ENCODE peak calls at places on chromosome 15, in seven cellular contexts. One of them, this sample, is unnamed.

GRCh38 chr15:97504031-97504430 is 456.5 kb upstream of the ARRDC4 start:
- DNase-seq in amniotic epithelial cell: peak
- DNase-seq in foreskin keratinocyte: peak
- DNase-seq in ELR: peak
- DNase-seq in left ventricle myocardium inferior: no peak
- DNase-seq in NCI-H1436 treated with DMSO at 0.1 percent for 48 hours: no peak
- DNase-seq in SJSA1: no peak
- DNase-seq in this sample: peak

GRCh38 chr15:45362419-45362818 is 15.9 kb downstream of the GATM start:
- DNase-seq in amniotic epithelial cell: no peak
- DNase-seq in foreskin keratinocyte: no peak
- DNase-seq in ELR: no peak
- DNase-seq in left ventricle myocardium inferior: no peak
- DNase-seq in NCI-H1436 treated with DMSO at 0.1 percent for 48 hours: no peak
- DNase-seq in SJSA1: no peak
- DNase-seq in this sample: no peak

GRCh38 chr15:63060699-63061098 is 18.2 kb downstream of the TPM1 start:
- DNase-seq in amniotic epithelial cell: no peak
- DNase-seq in foreskin keratinocyte: no peak
- DNase-seq in ELR: no peak
- DNase-seq in left ventricle myocardium inferior: peak
- DNase-seq in NCI-H1436 treated with DMSO at 0.1 percent for 48 hours: no peak
- DNase-seq in SJSA1: peak
- DNase-seq in this sample: no peak

GRCh38 chr15:83379574-83379973 is 67.6 kb upstream of the SH3GL3 start:
- DNase-seq in amniotic epithelial cell: no peak
- DNase-seq in foreskin keratinocyte: peak
- DNase-seq in ELR: peak
- DNase-seq in left ventricle myocardium inferior: no peak
- DNase-seq in NCI-H1436 treated with DMSO at 0.1 percent for 48 hours: no peak
- DNase-seq in SJSA1: peak
- DNase-seq in this sample: peak

GRCh38 chr15:56919708-56920637 is 1.5 kb downstream of the TCF12 start:
- DNase-seq in amniotic epithelial cell: peak
- DNase-seq in foreskin keratinocyte: peak
- DNase-seq in ELR: peak
- DNase-seq in left ventricle myocardium inferior: peak
- DNase-seq in NCI-H1436 treated with DMSO at 0.1 percent for 48 hours: no peak
- DNase-seq in SJSA1: peak
- DNase-seq in this sample: no peak

GRCh38 chr15:84633311-84634227 is 20.5 kb downstream of the WDR73 start:
- DNase-seq in amniotic epithelial cell: peak
- DNase-seq in foreskin keratinocyte: peak
- DNase-seq in ELR: peak
- DNase-seq in left ventricle myocardium inferior: peak
- DNase-seq in NCI-H1436 treated with DMSO at 0.1 percent for 48 hours: no peak
- DNase-seq in SJSA1: peak
- DNase-seq in this sample: no peak

GRCh38 chr15:94793641-94794040 is 562.3 kb downstream of the MCTP2 start:
- DNase-seq in amniotic epithelial cell: no peak
- DNase-seq in foreskin keratinocyte: peak
- DNase-seq in ELR: peak
- DNase-seq in left ventricle myocardium inferior: no peak
- DNase-seq in NCI-H1436 treated with DMSO at 0.1 percent for 48 hours: no peak
- DNase-seq in SJSA1: no peak
- DNase-seq in this sample: peak

GRCh38 chr15:100733786-100734185 is 131.4 kb downstream of the ASB7 start:
- DNase-seq in amniotic epithelial cell: peak
- DNase-seq in foreskin keratinocyte: peak
- DNase-seq in ELR: peak
- DNase-seq in left ventricle myocardium inferior: no peak
- DNase-seq in NCI-H1436 treated with DMSO at 0.1 percent for 48 hours: no peak
- DNase-seq in SJSA1: peak
- DNase-seq in this sample: no peak

GRCh38 chr15:47870956-47871625 is 153.8 kb downstream of the SEMA6D start:
- DNase-seq in amniotic epithelial cell: peak
- DNase-seq in foreskin keratinocyte: peak
- DNase-seq in ELR: peak
- DNase-seq in left ventricle myocardium inferior: no peak
- DNase-seq in NCI-H1436 treated with DMSO at 0.1 percent for 48 hours: no peak
- DNase-seq in SJSA1: peak
- DNase-seq in this sample: no peak

GRCh38 chr15:101056366-101057334 is 137.5 kb downstream of the LRRK1 start:
- DNase-seq in amniotic epithelial cell: no peak
- DNase-seq in foreskin keratinocyte: no peak
- DNase-seq in ELR: no peak
- DNase-seq in left ventricle myocardium inferior: no peak
- DNase-seq in NCI-H1436 treated with DMSO at 0.1 percent for 48 hours: no peak
- DNase-seq in SJSA1: no peak
- DNase-seq in this sample: no peak

GRCh38 chr15:96337354-96337990 is 7.0 kb downstream of the NR2F2 start:
- DNase-seq in amniotic epithelial cell: no peak
- DNase-seq in foreskin keratinocyte: no peak
- DNase-seq in ELR: peak
- DNase-seq in left ventricle myocardium inferior: no peak
- DNase-seq in NCI-H1436 treated with DMSO at 0.1 percent for 48 hours: no peak
- DNase-seq in SJSA1: peak
- DNase-seq in this sample: no peak

GRCh38 chr15:77695548-77695947 is 62.8 kb upstream of the LINGO1 start:
- DNase-seq in amniotic epithelial cell: no peak
- DNase-seq in foreskin keratinocyte: no peak
- DNase-seq in ELR: no peak
- DNase-seq in left ventricle myocardium inferior: no peak
- DNase-seq in NCI-H1436 treated with DMSO at 0.1 percent for 48 hours: no peak
- DNase-seq in SJSA1: no peak
- DNase-seq in this sample: no peak

GRCh38 chr15:101551696-101552591 is 62.4 kb upstream of the PCSK6 start:
- DNase-seq in amniotic epithelial cell: no peak
- DNase-seq in foreskin keratinocyte: no peak
- DNase-seq in ELR: no peak
- DNase-seq in left ventricle myocardium inferior: no peak
- DNase-seq in NCI-H1436 treated with DMSO at 0.1 percent for 48 hours: no peak
- DNase-seq in SJSA1: no peak
- DNase-seq in this sample: no peak

GRCh38 chr15:101009176-101009575 is 90.0 kb downstream of the LRRK1 start:
- DNase-seq in amniotic epithelial cell: no peak
- DNase-seq in foreskin keratinocyte: no peak
- DNase-seq in ELR: no peak
- DNase-seq in left ventricle myocardium inferior: no peak
- DNase-seq in NCI-H1436 treated with DMSO at 0.1 percent for 48 hours: no peak
- DNase-seq in SJSA1: no peak
- DNase-seq in this sample: no peak

GRCh38 chr15:31262901-31263671 is 63.5 kb upstream of the KLF13 start:
- DNase-seq in amniotic epithelial cell: peak
- DNase-seq in foreskin keratinocyte: peak
- DNase-seq in ELR: no peak
- DNase-seq in left ventricle myocardium inferior: peak
- DNase-seq in NCI-H1436 treated with DMSO at 0.1 percent for 48 hours: no peak
- DNase-seq in SJSA1: no peak
- DNase-seq in this sample: no peak

GRCh38 chr15:93063292-93063671 is 25.7 kb downstream of the RGMA start:
- DNase-seq in amniotic epithelial cell: no peak
- DNase-seq in foreskin keratinocyte: peak
- DNase-seq in ELR: no peak
- DNase-seq in left ventricle myocardium inferior: no peak
- DNase-seq in NCI-H1436 treated with DMSO at 0.1 percent for 48 hours: no peak
- DNase-seq in SJSA1: no peak
- DNase-seq in this sample: peak

GRCh38 chr15:60634815-60635214 is 155.9 kb upstream of the ICE2 start:
- DNase-seq in amniotic epithelial cell: no peak
- DNase-seq in foreskin keratinocyte: no peak
- DNase-seq in ELR: no peak
- DNase-seq in left ventricle myocardium inferior: no peak
- DNase-seq in NCI-H1436 treated with DMSO at 0.1 percent for 48 hours: no peak
- DNase-seq in SJSA1: no peak
- DNase-seq in this sample: no peak

GRCh38 chr15:43896543-43896942 is 69.7 kb downstream of the WDR76 start:
- DNase-seq in amniotic epithelial cell: no peak
- DNase-seq in foreskin keratinocyte: no peak
- DNase-seq in ELR: no peak
- DNase-seq in left ventricle myocardium inferior: no peak
- DNase-seq in NCI-H1436 treated with DMSO at 0.1 percent for 48 hours: no peak
- DNase-seq in SJSA1: no peak
- DNase-seq in this sample: no peak

GRCh38 chr15:63560741-63561448 is 36.3 kb upstream of the FBXL22 start:
- DNase-seq in amniotic epithelial cell: peak
- DNase-seq in foreskin keratinocyte: no peak
- DNase-seq in ELR: no peak
- DNase-seq in left ventricle myocardium inferior: no peak
- DNase-seq in NCI-H1436 treated with DMSO at 0.1 percent for 48 hours: no peak
- DNase-seq in SJSA1: no peak
- DNase-seq in this sample: no peak

GRCh38 chr15:29568840-29569532 is 253.3 kb downstream of the TJP1 start:
- DNase-seq in amniotic epithelial cell: peak
- DNase-seq in foreskin keratinocyte: peak
- DNase-seq in ELR: peak
- DNase-seq in left ventricle myocardium inferior: no peak
- DNase-seq in NCI-H1436 treated with DMSO at 0.1 percent for 48 hours: no peak
- DNase-seq in SJSA1: no peak
- DNase-seq in this sample: peak

GRCh38 chr15:27272446-27272845 is 301.5 kb downstream of the GABRG3 start:
- DNase-seq in amniotic epithelial cell: no peak
- DNase-seq in foreskin keratinocyte: no peak
- DNase-seq in ELR: no peak
- DNase-seq in left ventricle myocardium inferior: no peak
- DNase-seq in NCI-H1436 treated with DMSO at 0.1 percent for 48 hours: no peak
- DNase-seq in SJSA1: no peak
- DNase-seq in this sample: no peak

GRCh38 chr15:60480149-60480548 is 1.2 kb upstream of the ICE2 start:
- DNase-seq in amniotic epithelial cell: no peak
- DNase-seq in foreskin keratinocyte: no peak
- DNase-seq in ELR: no peak
- DNase-seq in left ventricle myocardium inferior: no peak
- DNase-seq in NCI-H1436 treated with DMSO at 0.1 percent for 48 hours: no peak
- DNase-seq in SJSA1: no peak
- DNase-seq in this sample: no peak

GRCh38 chr15:83200589-83200988 is 7.0 kb downstream of the HDGFL3 start:
- DNase-seq in amniotic epithelial cell: peak
- DNase-seq in foreskin keratinocyte: no peak
- DNase-seq in ELR: no peak
- DNase-seq in left ventricle myocardium inferior: no peak
- DNase-seq in NCI-H1436 treated with DMSO at 0.1 percent for 48 hours: no peak
- DNase-seq in SJSA1: no peak
- DNase-seq in this sample: no peak

GRCh38 chr15:41013698-41014414 is 60.6 kb downstream of the CHAC1 start:
- DNase-seq in amniotic epithelial cell: peak
- DNase-seq in foreskin keratinocyte: no peak
- DNase-seq in ELR: peak
- DNase-seq in left ventricle myocardium inferior: no peak
- DNase-seq in NCI-H1436 treated with DMSO at 0.1 percent for 48 hours: no peak
- DNase-seq in SJSA1: no peak
- DNase-seq in this sample: no peak

GRCh38 chr15:99565031-99565280 is 828 bp upstream of the MEF2A start:
- DNase-seq in amniotic epithelial cell: no peak
- DNase-seq in foreskin keratinocyte: no peak
- DNase-seq in ELR: no peak
- DNase-seq in left ventricle myocardium inferior: no peak
- DNase-seq in NCI-H1436 treated with DMSO at 0.1 percent for 48 hours: no peak
- DNase-seq in SJSA1: peak
- DNase-seq in this sample: no peak

GRCh38 chr15:96171842-96172241 is 158.7 kb upstream of the NR2F2 start:
- DNase-seq in amniotic epithelial cell: peak
- DNase-seq in foreskin keratinocyte: no peak
- DNase-seq in ELR: no peak
- DNase-seq in left ventricle myocardium inferior: no peak
- DNase-seq in NCI-H1436 treated with DMSO at 0.1 percent for 48 hours: no peak
- DNase-seq in SJSA1: peak
- DNase-seq in this sample: no peak

GRCh38 chr15:65326109-65326508 is 21.6 kb downstream of the RNU5B-1 start:
- DNase-seq in amniotic epithelial cell: peak
- DNase-seq in foreskin keratinocyte: no peak
- DNase-seq in ELR: no peak
- DNase-seq in left ventricle myocardium inferior: peak
- DNase-seq in NCI-H1436 treated with DMSO at 0.1 percent for 48 hours: no peak
- DNase-seq in SJSA1: no peak
- DNase-seq in this sample: no peak

GRCh38 chr15:58525926-58526538 is 94.2 kb downstream of the LIPC start:
- DNase-seq in amniotic epithelial cell: no peak
- DNase-seq in foreskin keratinocyte: no peak
- DNase-seq in ELR: no peak
- DNase-seq in left ventricle myocardium inferior: no peak
- DNase-seq in NCI-H1436 treated with DMSO at 0.1 percent for 48 hours: no peak
- DNase-seq in SJSA1: no peak
- DNase-seq in this sample: no peak

GRCh38 chr15:73996939-73997338 is 2.4 kb downstream of the PML start:
- DNase-seq in amniotic epithelial cell: no peak
- DNase-seq in foreskin keratinocyte: no peak
- DNase-seq in ELR: peak
- DNase-seq in left ventricle myocardium inferior: no peak
- DNase-seq in NCI-H1436 treated with DMSO at 0.1 percent for 48 hours: no peak
- DNase-seq in SJSA1: peak
- DNase-seq in this sample: no peak

GRCh38 chr15:64356443-64357040 is 569 bp upstream of the CSNK1G1 start:
- DNase-seq in amniotic epithelial cell: peak
- DNase-seq in foreskin keratinocyte: no peak
- DNase-seq in ELR: peak
- DNase-seq in left ventricle myocardium inferior: no peak
- DNase-seq in NCI-H1436 treated with DMSO at 0.1 percent for 48 hours: no peak
- DNase-seq in SJSA1: no peak
- DNase-seq in this sample: peak

GRCh38 chr15:29183071-29183831 is 86.4 kb downstream of the NSMCE3 start:
- DNase-seq in amniotic epithelial cell: no peak
- DNase-seq in foreskin keratinocyte: peak
- DNase-seq in ELR: peak
- DNase-seq in left ventricle myocardium inferior: no peak
- DNase-seq in NCI-H1436 treated with DMSO at 0.1 percent for 48 hours: no peak
- DNase-seq in SJSA1: peak
- DNase-seq in this sample: peak

GRCh38 chr15:38072007-38072506 is 137.6 kb downstream of the TMCO5A start:
- DNase-seq in amniotic epithelial cell: no peak
- DNase-seq in foreskin keratinocyte: no peak
- DNase-seq in ELR: no peak
- DNase-seq in left ventricle myocardium inferior: peak
- DNase-seq in NCI-H1436 treated with DMSO at 0.1 percent for 48 hours: no peak
- DNase-seq in SJSA1: no peak
- DNase-seq in this sample: no peak

GRCh38 chr15:66287461-66288055 is 5.8 kb upstream of the DIS3L start:
- DNase-seq in amniotic epithelial cell: peak
- DNase-seq in foreskin keratinocyte: no peak
- DNase-seq in ELR: peak
- DNase-seq in left ventricle myocardium inferior: no peak
- DNase-seq in NCI-H1436 treated with DMSO at 0.1 percent for 48 hours: no peak
- DNase-seq in SJSA1: peak
- DNase-seq in this sample: no peak

GRCh38 chr15:42035362-42035761 is 14.5 kb upstream of the PLA2G4E start:
- DNase-seq in amniotic epithelial cell: peak
- DNase-seq in foreskin keratinocyte: peak
- DNase-seq in ELR: peak
- DNase-seq in left ventricle myocardium inferior: no peak
- DNase-seq in NCI-H1436 treated with DMSO at 0.1 percent for 48 hours: no peak
- DNase-seq in SJSA1: no peak
- DNase-seq in this sample: no peak

GRCh38 chr15:81813215-81813614 is 232.6 kb downstream of the MEX3B start:
- DNase-seq in amniotic epithelial cell: no peak
- DNase-seq in foreskin keratinocyte: no peak
- DNase-seq in ELR: no peak
- DNase-seq in left ventricle myocardium inferior: no peak
- DNase-seq in NCI-H1436 treated with DMSO at 0.1 percent for 48 hours: no peak
- DNase-seq in SJSA1: peak
- DNase-seq in this sample: no peak

GRCh38 chr15:92810418-92811138 is 89.5 kb upstream of the CHD2 start:
- DNase-seq in amniotic epithelial cell: peak
- DNase-seq in foreskin keratinocyte: no peak
- DNase-seq in ELR: peak
- DNase-seq in left ventricle myocardium inferior: peak
- DNase-seq in NCI-H1436 treated with DMSO at 0.1 percent for 48 hours: peak
- DNase-seq in SJSA1: no peak
- DNase-seq in this sample: no peak

GRCh38 chr15:57527382-57528091 is 64.2 kb upstream of the MYZAP start:
- DNase-seq in amniotic epithelial cell: peak
- DNase-seq in foreskin keratinocyte: peak
- DNase-seq in ELR: peak
- DNase-seq in left ventricle myocardium inferior: no peak
- DNase-seq in NCI-H1436 treated with DMSO at 0.1 percent for 48 hours: peak
- DNase-seq in SJSA1: peak
- DNase-seq in this sample: peak

GRCh38 chr15:31305375-31305774 is 21.3 kb upstream of the KLF13 start:
- DNase-seq in amniotic epithelial cell: no peak
- DNase-seq in foreskin keratinocyte: no peak
- DNase-seq in ELR: no peak
- DNase-seq in left ventricle myocardium inferior: no peak
- DNase-seq in NCI-H1436 treated with DMSO at 0.1 percent for 48 hours: no peak
- DNase-seq in SJSA1: no peak
- DNase-seq in this sample: no peak

This sample was measured in epithelial cell of prostate.